ENCODE peak calls at places on chromosome 20, in seven cellular contexts. P, W, E, H, V, B and T are unnamed samples.

GRCh38 chr20:6654490-6655247 is 112.8 kb upstream of the BMP2 start:
- DNase-seq in P (peak; percentile 48), W (no peak), E (no peak), H (no peak), V (no peak), B (no peak), T (no peak)

GRCh38 chr20:40966103-40966502 is 62.5 kb upstream of the TOP1 start:
- DNase-seq in P (no peak), W (no peak), E (no peak), H (no peak), V (no peak), B (no peak), T (peak; percentile 53)

GRCh38 chr20:19244291-19244690 is 31.8 kb downstream of the SLC24A3 start:
- DNase-seq in P (no peak), W (no peak), E (no peak), H (no peak), V (no peak), B (no peak), T (no peak)

GRCh38 chr20:258963-259362 is 1.4 kb downstream of the DEFB132 start:
- DNase-seq in P (peak; percentile 50), W (peak; percentile 40), E (no peak), H (peak; percentile 19), V (no peak), B (no peak), T (no peak)

GRCh38 chr20:38836991-38837390 is 31.5 kb downstream of the PPP1R16B start:
- DNase-seq in P (no peak), W (no peak), E (no peak), H (no peak), V (no peak), B (no peak), T (no peak)

GRCh38 chr20:38149880-38150594 is 15.0 kb downstream of the TGM2 start:
- DNase-seq in P (no peak), W (no peak), E (no peak), H (no peak), V (no peak), B (no peak), T (no peak)

GRCh38 chr20:4973330-4974097 is 27.8 kb downstream of the SLC23A2 start:
- DNase-seq in P (peak; percentile 90), W (peak; percentile 66), E (peak; percentile 13), H (peak; percentile 86), V (peak; percentile 45), B (peak; percentile 7), T (no peak)

GRCh38 chr20:23687986-23688385 is 852 bp downstream of the CST4 start:
- DNase-seq in P (no peak), W (no peak), E (no peak), H (no peak), V (no peak), B (no peak), T (no peak)

GRCh38 chr20:17936306-17936790 is 32.2 kb downstream of the SNX5 start:
- DNase-seq in P (peak; percentile 77), W (peak; percentile 43), E (no peak), H (peak; percentile 32), V (no peak), B (no peak), T (no peak)

GRCh38 chr20:47063407-47063806 is 168.8 kb downstream of the EYA2 start:
- DNase-seq in P (peak; percentile 9), W (no peak), E (peak; percentile 15), H (no peak), V (no peak), B (no peak), T (peak; percentile 14)

GRCh38 chr20:47220161-47220582 is 136.3 kb downstream of the ZMYND8 start:
- DNase-seq in P (peak; percentile 59), W (peak; percentile 56), E (no peak), H (no peak), V (no peak), B (peak; percentile 17), T (peak; percentile 66)

GRCh38 chr20:50312682-50313187 is 122.1 kb downstream of the CEBPB start:
- DNase-seq in P (peak; percentile 47), W (peak; percentile 93), E (peak; percentile 82), H (peak; percentile 96), V (peak; percentile 79), B (no peak), T (no peak)

GRCh38 chr20:24746351-24746685 is 202.8 kb upstream of the CST7 start:
- DNase-seq in P (no peak), W (no peak), E (no peak), H (peak; percentile 19), V (no peak), B (no peak), T (no peak)

GRCh38 chr20:37911838-37912273 is 8.9 kb downstream of the VSTM2L start:
- DNase-seq in P (peak; percentile 62), W (peak; percentile 64), E (peak; percentile 30), H (peak; percentile 43), V (no peak), B (no peak), T (peak; percentile 85)

GRCh38 chr20:53707341-53708102 is 113.9 kb upstream of the ZNF217 start:
- DNase-seq in P (peak; percentile 42), W (no peak), E (no peak), H (peak; percentile 68), V (peak; percentile 9), B (no peak), T (no peak)

GRCh38 chr20:24579016-24579415 is 109.6 kb downstream of the SYNDIG1 start:
- DNase-seq in P (no peak), W (no peak), E (no peak), H (no peak), V (no peak), B (no peak), T (no peak)

GRCh38 chr20:25548613-25549086 is 36.7 kb downstream of the NINL start:
- DNase-seq in P (no peak), W (no peak), E (no peak), H (no peak), V (no peak), B (no peak), T (no peak)

GRCh38 chr20:23624307-23624706 is 13.4 kb downstream of the CST3 start:
- DNase-seq in P (peak; percentile 49), W (peak; percentile 91), E (no peak), H (no peak), V (no peak), B (no peak), T (no peak)

GRCh38 chr20:20143165-20143564 is 90.8 kb downstream of the CFAP61 start:
- DNase-seq in P (no peak), W (no peak), E (no peak), H (no peak), V (no peak), B (no peak), T (no peak)

GRCh38 chr20:17738154-17738553 is 38.4 kb downstream of the BANF2 start:
- DNase-seq in P (no peak), W (no peak), E (no peak), H (no peak), V (no peak), B (no peak), T (no peak)

GRCh38 chr20:9015984-9016324 is 52.9 kb upstream of the PLCB4 start:
- DNase-seq in P (peak; percentile 22), W (peak; percentile 56), E (no peak), H (peak; percentile 71), V (no peak), B (no peak), T (peak; percentile 56)

GRCh38 chr20:53842301-53843099 is 227.9 kb downstream of the BCAS1 start:
- DNase-seq in P (no peak), W (no peak), E (no peak), H (no peak), V (no peak), B (peak; percentile 50), T (no peak)

GRCh38 chr20:38112249-38112942 is 52.7 kb downstream of the TGM2 start:
- DNase-seq in P (no peak), W (no peak), E (no peak), H (no peak), V (no peak), B (no peak), T (no peak)

GRCh38 chr20:7161690-7162089 is 394.2 kb downstream of the BMP2 start:
- DNase-seq in P (peak; percentile 67), W (peak; percentile 34), E (no peak), H (peak; percentile 5), V (no peak), B (no peak), T (peak; percentile 32)

GRCh38 chr20:35699127-35699913 is at the start of the genes NFS1 and ROMO1:
- DNase-seq in P (peak; percentile 83), W (peak; percentile 85), E (peak; percentile 85), H (peak; percentile 78), V (peak; percentile 16), B (peak; percentile 82), T (peak; percentile 95)

GRCh38 chr20:45445805-45446562 is 23.6 kb upstream of the WFDC2 start:
- DNase-seq in P (peak; percentile 39), W (no peak), E (no peak), H (no peak), V (no peak), B (no peak), T (peak; percentile 32)
- H3K4me3 ChIP-seq in P (no peak overlapping the region), W (no peak overlapping the region), E (no peak overlapping the region), H (no peak overlapping the region), V (no peak overlapping the region), B (no peak overlapping the region), T (no peak overlapping the region)

DNA sequence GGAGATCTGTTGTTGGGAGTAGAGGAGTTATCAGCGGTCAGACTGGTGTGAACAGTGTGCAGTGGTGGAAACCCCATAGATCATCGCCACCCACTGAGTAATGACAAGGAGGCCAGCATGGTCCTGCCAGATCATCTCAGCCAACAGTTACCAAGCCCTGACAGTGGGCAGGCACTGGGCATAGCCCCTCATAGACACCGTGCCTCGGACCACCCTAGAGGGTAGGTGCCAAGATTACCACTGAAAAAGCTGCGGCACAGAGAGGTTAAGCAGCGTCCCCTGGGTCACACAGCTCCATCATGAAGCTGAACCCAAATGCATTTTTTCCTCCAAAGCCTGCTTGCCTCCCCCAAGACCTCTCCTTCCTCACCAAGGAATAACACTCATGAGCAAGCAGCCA is 21.5 kb upstream of the BMP7 start:
- DNase-seq in P (no peak), W (no peak), E (no peak), H (no peak), V (no peak), B (no peak), T (no peak)
- H3K4me3 ChIP-seq in P (no peak overlapping the region), W (no peak overlapping the region), E (no peak overlapping the region), H (no peak overlapping the region), V (no peak overlapping the region), B (no peak overlapping the region), T (no peak overlapping the region)

GRCh38 chr20:45014671-45015415 is 48.5 kb downstream of the STK4 start:
- DNase-seq in P (peak; percentile 76), W (peak; percentile 87), E (no peak), H (peak; percentile 82), V (peak; percentile 71), B (no peak), T (no peak)
- H3K4me3 ChIP-seq in P (no peak overlapping the region), W (no peak overlapping the region), E (no peak overlapping the region), H (no peak overlapping the region), V (no peak overlapping the region), B (no peak overlapping the region), T (no peak overlapping the region)

GRCh38 chr20:1947535-1947846 is 46.4 kb downstream of the PDYN start:
- DNase-seq in P (no peak), W (no peak), E (no peak), H (no peak), V (no peak), B (no peak), T (no peak)

GRCh38 chr20:1946442-1946761 is 47.5 kb downstream of the PDYN start:
- DNase-seq in P (no peak), W (no peak), E (no peak), H (no peak), V (no peak), B (no peak), T (no peak)

GRCh38 chr20:1945660-1946059 is 48.2 kb downstream of the PDYN start:
- DNase-seq in P (no peak), W (no peak), E (no peak), H (no peak), V (no peak), B (no peak), T (no peak)

GRCh38 chr20:1945134-1945618 is 48.7 kb downstream of the PDYN start:
- DNase-seq in P (no peak), W (peak; percentile 95), E (no peak), H (no peak), V (no peak), B (no peak), T (no peak)

GRCh38 chr20:1946762-1947534 is 46.9 kb downstream of the PDYN start:
- DNase-seq in P (peak; percentile 19), W (peak; percentile 67), E (no peak), H (peak; percentile 35), V (no peak), B (no peak), T (peak; percentile 96)
- H3K4me3 ChIP-seq in P (no peak overlapping the region), W (peak overlapping the region; percentile 6), E (no peak overlapping the region), H (no peak overlapping the region), V (no peak overlapping the region), B (no peak overlapping the region), T (peak overlapping the region; percentile 48)